ENCODE peak calls at places on chromosomes 3 and 15, in ten cellular contexts. Z is esophagus squamous epithelium; T is B cell; A is NCI-H2081; E is HEK293T; N is prostate gland; X is retina; P is HFF-Myc; D is stimulated activated CD4-positive, alpha-beta T cell treated with anti-CD3 and anti-CD28 coated beads, TNF-alpha, amount 100 ng/mL, for 1 hour; Q is stimulated activated CD8-positive, alpha-beta memory T cell treated with anti-CD3 and anti-CD28 coated beads, Interleukin-7, amount 100 ng/mL, for 24 hours. Y is an unnamed sample.

GRCh38 chr3:176696816-176697215 is 500.5 kb downstream of the TBL1XR1 start:
- DNase-seq in Z (no peak), T (no peak), A (no peak), E (no peak), N (no peak), X (no peak), P (no peak), D (no peak), Q (no peak), Y (no peak)

GRCh38 chr15:79030470-79030869 is 60.1 kb downstream of the RASGRF1 start:
- DNase-seq in Z (no peak), T (no peak), A (no peak), E (no peak), N (no peak), X (no peak), P (no peak), D (no peak), Q (no peak), Y (no peak)

GRCh38 chr3:112813016-112813415 is 33.6 kb downstream of the CD200R1L start:
- DNase-seq in Z (no peak), T (no peak), A (no peak), E (no peak), N (no peak), X (no peak), P (no peak), D (no peak), Q (no peak), Y (no peak)

GRCh38 chr3:65619391-65620298 is 419.1 kb downstream of the MAGI1 start:
- DNase-seq in Z (no peak), T (no peak), A (no peak), E (peak), N (no peak), X (no peak), P (peak), D (no peak), Q (no peak), Y (no peak)

GRCh38 chr15:65512807-65513416 is 4.6 kb downstream of the DPP8 start:
- DNase-seq in Z (no peak), T (no peak), A (no peak), E (no peak), N (peak), X (no peak), P (no peak), D (no peak), Q (no peak), Y (no peak)

GRCh38 chr15:26665950-26666921 is 106.6 kb downstream of the GABRB3 start:
- DNase-seq in Z (no peak), T (no peak), A (no peak), E (no peak), N (no peak), X (peak), P (no peak), D (no peak), Q (no peak), Y (no peak)

GRCh38 chr3:32256206-32256605 is 17.7 kb downstream of the CMTM8 start:
- DNase-seq in Z (no peak), T (no peak), A (no peak), E (no peak), N (no peak), X (no peak), P (no peak), D (no peak), Q (no peak), Y (no peak)

GRCh38 chr3:166125179-166125578 is 288.0 kb upstream of the BCHE start:
- DNase-seq in Z (no peak), T (no peak), A (no peak), E (peak), N (no peak), X (no peak), P (no peak), D (no peak), Q (no peak), Y (no peak)

GRCh38 chr15:69724331-69724730 is 271.7 kb downstream of the RPLP1 start:
- DNase-seq in Z (no peak), T (no peak), A (no peak), E (no peak), N (no peak), X (no peak), P (no peak), D (no peak), Q (no peak), Y (no peak)

GRCh38 chr15:51191072-51191665 is 96.5 kb upstream of the TNFAIP8L3 start:
- DNase-seq in Z (no peak), T (no peak), A (no peak), E (no peak), N (no peak), X (no peak), P (no peak), D (no peak), Q (no peak), Y (peak)

GRCh38 chr3:133799794-133800585 is 5.6 kb upstream of the SRPRB start:
- DNase-seq in Z (no peak), T (no peak), A (no peak), E (no peak), N (no peak), X (no peak), P (no peak), D (no peak), Q (no peak), Y (no peak)

GRCh38 chr3:176919836-176920760 is 277.2 kb downstream of the TBL1XR1 start:
- DNase-seq in Z (no peak), T (no peak), A (peak), E (no peak), N (no peak), X (peak), P (peak), D (no peak), Q (no peak), Y (no peak)

GRCh38 chr3:108420926-108421325 is 89.5 kb downstream of the MYH15 start:
- DNase-seq in Z (no peak), T (no peak), A (no peak), E (no peak), N (no peak), X (no peak), P (no peak), D (no peak), Q (no peak), Y (no peak)

GRCh38 chr15:63436872-63437375 is 55.3 kb upstream of the CA12 start:
- DNase-seq in Z (no peak), T (no peak), A (peak), E (peak), N (peak), X (peak), P (peak), D (peak), Q (peak), Y (peak)

GRCh38 chr3:183541738-183542137 is 13.8 kb downstream of the KLHL6 start:
- DNase-seq in Z (no peak), T (peak), A (no peak), E (no peak), N (no peak), X (no peak), P (no peak), D (no peak), Q (no peak), Y (no peak)

GRCh38 chr3:187799942-187800637 is 54.8 kb upstream of the BCL6 start:
- DNase-seq in Z (no peak), T (no peak), A (no peak), E (no peak), N (no peak), X (no peak), P (no peak), D (no peak), Q (no peak), Y (no peak)

GRCh38 chr3:152175576-152175883 is 93.2 kb upstream of the MBNL1 start:
- DNase-seq in Z (no peak), T (no peak), A (no peak), E (no peak), N (no peak), X (no peak), P (no peak), D (no peak), Q (no peak), Y (no peak)

GRCh38 chr15:25249236-25250010 is 189.4 kb downstream of the UBE3A start:
- DNase-seq in Z (no peak), T (no peak), A (no peak), E (no peak), N (no peak), X (no peak), P (no peak), D (no peak), Q (no peak), Y (no peak)

GRCh38 chr3:94548581-94549316 is 485.9 kb downstream of the NSUN3 start:
- DNase-seq in Z (no peak), T (no peak), A (no peak), E (no peak), N (no peak), X (no peak), P (no peak), D (no peak), Q (no peak), Y (no peak)

GRCh38 chr3:118213892-118214291 is 820.8 kb downstream of the IGSF11 start:
- DNase-seq in Z (no peak), T (no peak), A (no peak), E (no peak), N (no peak), X (no peak), P (no peak), D (no peak), Q (no peak), Y (no peak)

GRCh38 chr3:52352566-52352965 is 36.4 kb downstream of the DNAH1 start:
- DNase-seq in Z (no peak), T (no peak), A (no peak), E (no peak), N (no peak), X (no peak), P (no peak), D (no peak), Q (no peak), Y (no peak)

GRCh38 chr3:97804471-97804870 is 17.3 kb upstream of the CRYBG3 start:
- DNase-seq in Z (no peak), T (no peak), A (no peak), E (no peak), N (no peak), X (no peak), P (no peak), D (no peak), Q (no peak), Y (no peak)

GRCh38 chr15:45790325-45790943 is 155.6 kb downstream of the SQOR start:
- DNase-seq in Z (no peak), T (no peak), A (peak), E (peak), N (no peak), X (no peak), P (no peak), D (no peak), Q (no peak), Y (no peak)

GRCh38 chr3:194739498-194740284 is 54.0 kb downstream of the FAM43A start:
- DNase-seq in Z (no peak), T (no peak), A (no peak), E (no peak), N (no peak), X (no peak), P (no peak), D (no peak), Q (no peak), Y (no peak)

GRCh38 chr3:65888980-65889706 is 149.6 kb downstream of the MAGI1 start:
- DNase-seq in Z (no peak), T (no peak), A (no peak), E (no peak), N (no peak), X (no peak), P (peak), D (no peak), Q (no peak), Y (no peak)

GRCh38 chr3:197593046-197593380 is 37.2 kb upstream of the BDH1 start:
- DNase-seq in Z (no peak), T (no peak), A (no peak), E (no peak), N (no peak), X (no peak), P (no peak), D (no peak), Q (no peak), Y (no peak)

GRCh38 chr3:127689266-127689860 is 16.6 kb downstream of the ABTB1 start:
- DNase-seq in Z (no peak), T (no peak), A (no peak), E (no peak), N (no peak), X (no peak), P (no peak), D (no peak), Q (no peak), Y (peak)

GRCh38 chr3:60584250-60584649 is 667.0 kb downstream of the FHIT start:
- DNase-seq in Z (no peak), T (no peak), A (no peak), E (no peak), N (no peak), X (no peak), P (no peak), D (no peak), Q (no peak), Y (no peak)

GRCh38 chr3:183477801-183478456 is 49.5 kb upstream of the MCF2L2 start:
- DNase-seq in Z (no peak), T (no peak), A (peak), E (no peak), N (no peak), X (no peak), P (no peak), D (no peak), Q (no peak), Y (no peak)

GRCh38 chr3:173826416-173826815 is 428.9 kb downstream of the NLGN1 start:
- DNase-seq in Z (no peak), T (no peak), A (no peak), E (no peak), N (no peak), X (no peak), P (no peak), D (no peak), Q (no peak), Y (no peak)

GRCh38 chr15:74238984-74239645 is 3.0 kb downstream of the CCDC33 start:
- DNase-seq in Z (no peak), T (no peak), A (peak), E (no peak), N (no peak), X (peak), P (no peak), D (no peak), Q (no peak), Y (no peak)

GRCh38 chr3:30600572-30600971 is 5.8 kb upstream of the TGFBR2 start:
- DNase-seq in Z (no peak), T (no peak), A (no peak), E (no peak), N (peak), X (no peak), P (no peak), D (no peak), Q (no peak), Y (no peak)

GRCh38 chr3:101065962-101066361 is 72.7 kb upstream of the ABI3BP start:
- DNase-seq in Z (no peak), T (no peak), A (no peak), E (no peak), N (no peak), X (no peak), P (peak), D (no peak), Q (no peak), Y (no peak)

GRCh38 chr3:140467104-140467577 is 210.7 kb upstream of the TRIM42 start:
- DNase-seq in Z (no peak), T (no peak), A (no peak), E (no peak), N (no peak), X (peak), P (no peak), D (no peak), Q (no peak), Y (no peak)

GRCh38 chr3:123636431-123636841 is 51.6 kb upstream of the HACD2 start:
- DNase-seq in Z (no peak), T (no peak), A (no peak), E (no peak), N (no peak), X (peak), P (no peak), D (no peak), Q (no peak), Y (no peak)

GRCh38 chr3:100033184-100033583 is 81.1 kb downstream of the FILIP1L start:
- DNase-seq in Z (no peak), T (no peak), A (no peak), E (no peak), N (peak), X (no peak), P (no peak), D (no peak), Q (no peak), Y (no peak)

GRCh38 chr3:146503459-146504202 is 34.3 kb upstream of the PLSCR2 start:
- DNase-seq in Z (no peak), T (no peak), A (peak), E (no peak), N (peak), X (no peak), P (peak), D (no peak), Q (no peak), Y (no peak)

GRCh38 chr3:44918581-44918980 is 44.2 kb downstream of the TGM4 start:
- DNase-seq in Z (no peak), T (no peak), A (no peak), E (no peak), N (no peak), X (no peak), P (no peak), D (no peak), Q (no peak), Y (no peak)

Y was measured in gastrocnemius medialis.